ENCODE peak calls at places on chromosomes 1 and 21, in four cellular contexts. D, Y, S and R are unnamed samples.

GRCh38 chr1:219293440-219293839 is 119.8 kb downstream of the LYPLAL1 start:
- DNase-seq in D (peak; percentile 83), Y (no peak), S (no peak), R (no peak)

GRCh38 chr1:101105877-101106276 is 80.3 kb upstream of the DPH5 start:
- DNase-seq in Y (no peak), D (peak; percentile 60), S (no peak), R (no peak)

GRCh38 chr1:163267962-163268361 is 53.8 kb upstream of the NUF2 start:
- DNase-seq in Y (no peak), D (no peak), S (no peak), R (no peak)

GRCh38 chr1:6801998-6802397 is 16.7 kb downstream of the CAMTA1 start:
- DNase-seq in D (no peak), Y (no peak), S (peak; percentile 27), R (peak; percentile 72)

GRCh38 chr1:219379691-219380090 is 206.0 kb downstream of the LYPLAL1 start:
- DNase-seq in D (no peak), S (no peak), Y (no peak), R (no peak)

GRCh38 chr1:61124078-61124477 is 41.7 kb downstream of the NFIA start:
- DNase-seq in D (no peak), S (no peak), Y (no peak), R (no peak)

GRCh38 chr1:182698977-182699672 is 14.7 kb upstream of the RGS8 start:
- DNase-seq in D (no peak), S (no peak), Y (no peak), R (no peak)

GRCh38 chr1:152495066-152495675 is 15.4 kb upstream of the LCE5A start:
- DNase-seq in S (peak; percentile 58), D (no peak), Y (no peak), R (no peak)

GRCh38 chr1:1361233-1361981 is 3.1 kb upstream of the MXRA8 start:
- DNase-seq in D (no peak), S (no peak), Y (no peak), R (no peak)

GRCh38 chr1:205356424-205357151 is at the start of gene KLHDC8A:
- DNase-seq in D (no peak), Y (no peak), S (no peak), R (no peak)

GRCh38 chr1:43410571-43410970 is 20.9 kb downstream of the SZT2 start:
- DNase-seq in Y (no peak), S (no peak), D (no peak), R (no peak)

GRCh38 chr21:22200378-22201092 is 1202.3 kb downstream of the NCAM2 start:
- DNase-seq in D (no peak), S (peak; percentile 40), Y (no peak), R (no peak)

GRCh38 chr1:186681136-186681535 is 913 bp upstream of the PTGS2 start:
- DNase-seq in S (no peak), D (peak; percentile 15), Y (no peak), R (no peak)

GRCh38 chr1:183235503-183235902 is 49.4 kb downstream of the LAMC2 start:
- DNase-seq in D (no peak), S (no peak), Y (no peak), R (no peak)

GRCh38 chr1:203556047-203556851 is 62.3 kb downstream of the OPTC start:
- DNase-seq in D (peak; percentile 76), S (no peak), Y (no peak), R (no peak)

GRCh38 chr1:77605246-77606026 is 77.0 kb downstream of the ZZZ3 start:
- DNase-seq in S (no peak), Y (no peak), D (peak; percentile 92), R (peak; percentile 82)

GRCh38 chr1:160403244-160403643 is 2.9 kb downstream of the VANGL2 start:
- DNase-seq in S (no peak), D (no peak), Y (no peak), R (no peak)

GRCh38 chr1:43706598-43707190 is 642 bp upstream of the ST3GAL3 start:
- DNase-seq in S (peak; percentile 47), D (peak; percentile 22), Y (peak; percentile 44), R (peak; percentile 19)

GRCh38 chr21:34722684-34723300 is 54.0 kb downstream of the CLIC6 start:
- DNase-seq in D (no peak), S (peak; percentile 32), Y (peak; percentile 38), R (no peak)

GRCh38 chr1:27523666-27524020 is 33.7 kb upstream of the WASF2 start:
- DNase-seq in S (no peak), Y (no peak), D (no peak), R (no peak)

GRCh38 chr1:154324669-154325582 is at the start of gene ATP8B2:
- DNase-seq in D (peak; percentile 72), S (peak; percentile 92), Y (peak; percentile 87), R (peak; percentile 53)

GRCh38 chr1:242468749-242469148 is 55.7 kb downstream of the PLD5 start:
- DNase-seq in D (no peak), S (peak; percentile 21), Y (no peak), R (peak; percentile 32)

GRCh38 chr1:9724706-9725476 is 73.4 kb downstream of the PIK3CD start:
- DNase-seq in S (peak; percentile 74), Y (peak; percentile 78), D (peak; percentile 53), R (peak; percentile 45)

GRCh38 chr1:18902523-18903312 is at the start of gene ALDH4A1:
- DNase-seq in D (peak; percentile 98), S (peak; percentile 98), Y (peak; percentile 98), R (peak; percentile 98)
- H3K4me2 ChIP-seq in D (peak within 1 kb of the TSS; percentile 93), S (peak within 1 kb of the TSS; percentile 96), Y (peak within 1 kb of the TSS; percentile 85), R (peak within 1 kb of the TSS; percentile 99)

DNA sequence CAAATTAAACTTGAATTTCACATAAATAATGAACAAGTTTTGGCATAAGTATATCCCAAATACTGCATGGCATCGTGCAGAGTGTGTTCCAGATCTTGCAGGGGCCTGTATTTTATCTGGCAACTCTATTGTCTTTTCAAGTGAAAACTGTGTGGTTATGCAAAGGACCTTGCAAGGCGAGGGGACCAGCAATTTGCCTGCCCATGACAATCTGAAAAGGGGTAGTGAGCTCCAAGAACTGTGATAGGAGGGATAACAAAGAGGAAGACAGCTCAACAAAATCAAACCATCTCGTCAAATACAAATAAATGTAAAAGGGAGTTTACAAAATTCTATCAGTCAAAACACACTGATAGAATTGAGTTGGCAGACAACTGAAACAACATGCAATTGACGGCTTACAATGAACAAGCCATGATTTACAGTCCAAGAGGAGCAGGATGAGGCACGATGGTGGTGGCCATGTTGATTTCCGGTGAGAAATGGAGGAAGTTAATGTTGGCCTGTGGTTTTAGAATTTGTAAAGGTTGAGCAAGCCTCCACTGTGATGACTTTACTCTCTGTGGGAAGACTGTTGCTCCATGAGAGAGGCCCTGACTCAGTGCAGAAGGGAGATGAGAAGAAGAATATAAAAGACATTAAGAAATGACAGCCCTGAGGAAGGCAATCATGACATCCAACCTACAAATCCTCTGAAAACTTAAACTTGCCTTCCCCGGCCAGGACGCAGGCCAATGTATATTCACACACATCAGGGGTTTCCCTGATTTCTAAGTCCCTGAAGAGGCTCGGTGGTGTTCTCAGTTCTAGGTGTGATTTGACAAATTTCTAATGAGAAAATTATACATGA is 132.2 kb downstream of the ADSS2 start:
- DNase-seq in Y (peak; percentile 7), S (peak; percentile 69), D (peak; percentile 85), R (peak; percentile 87)
- H3K4me2 ChIP-seq in Y (peak overlapping the region; percentile 18), S (no peak overlapping the region), D (no peak overlapping the region), R (no peak overlapping the region)

GRCh38 chr1:236089046-236089773 is 24.3 kb upstream of the NID1 start:
- DNase-seq in Y (no peak), D (peak; percentile 85), S (peak; percentile 34), R (peak; percentile 39)
- H3K4me2 ChIP-seq in Y (no peak overlapping the region), D (no peak overlapping the region), S (no peak overlapping the region), R (no peak overlapping the region)

DNA sequence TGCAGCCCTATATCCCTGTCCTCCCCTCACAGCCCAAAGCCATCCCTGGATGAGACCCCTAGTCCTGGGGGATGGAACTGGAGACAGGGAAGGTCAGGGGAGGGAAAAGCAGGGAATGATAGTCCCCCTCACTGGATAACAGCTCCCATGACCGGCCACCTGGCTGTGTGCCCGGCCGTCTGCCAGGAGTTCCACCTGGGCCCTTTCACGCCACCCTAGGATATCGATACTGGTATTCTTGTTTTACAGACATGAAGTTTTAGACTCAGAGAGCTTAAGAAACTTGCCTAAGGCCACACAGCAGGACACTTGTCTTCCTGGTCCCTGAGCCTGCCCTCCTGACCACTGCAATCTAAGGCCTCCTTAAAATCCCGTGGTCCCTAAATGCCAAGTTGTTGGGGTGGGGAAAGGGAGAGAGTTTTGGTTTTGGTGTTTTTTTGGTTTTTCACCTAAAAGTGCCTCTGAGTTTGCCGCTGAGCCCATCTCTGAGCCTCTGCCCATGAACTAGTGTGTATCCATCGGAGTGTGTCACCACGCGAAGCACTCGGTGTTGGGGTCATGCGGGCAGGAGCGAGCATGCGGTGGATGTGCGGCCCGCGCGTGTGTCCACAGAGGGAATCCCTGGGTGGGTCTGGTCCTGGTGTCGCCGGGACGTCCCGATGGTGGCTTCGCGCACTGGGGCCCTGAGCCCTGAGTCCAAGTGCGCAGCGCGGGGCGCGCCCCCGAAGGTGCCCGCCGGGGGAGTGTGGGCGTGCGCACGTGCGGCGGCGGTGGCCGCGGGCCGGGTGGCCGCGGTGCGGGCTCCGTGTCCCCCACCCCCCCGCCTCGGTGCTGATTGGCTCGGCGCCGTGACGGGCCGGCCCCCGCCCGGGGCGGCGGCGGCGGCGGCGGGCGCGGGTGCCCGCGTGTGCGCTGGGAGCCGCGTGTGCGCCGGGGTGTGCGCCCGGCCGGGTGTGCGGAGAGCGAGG is at the start of gene EPHA8:
- DNase-seq in S (no peak), D (no peak), Y (no peak), R (no peak)
- H3K4me2 ChIP-seq in S (no peak within 1 kb of the TSS), D (no peak within 1 kb of the TSS), Y (no peak within 1 kb of the TSS), R (no peak within 1 kb of the TSS)

GRCh38 chr1:8065369-8065768 is 39.3 kb upstream of the ERRFI1 start:
- DNase-seq in S (no peak), Y (no peak), D (no peak), R (no peak)
- H3K4me2 ChIP-seq in S (no peak overlapping the region), Y (no peak overlapping the region), D (no peak overlapping the region), R (no peak overlapping the region)

DNA sequence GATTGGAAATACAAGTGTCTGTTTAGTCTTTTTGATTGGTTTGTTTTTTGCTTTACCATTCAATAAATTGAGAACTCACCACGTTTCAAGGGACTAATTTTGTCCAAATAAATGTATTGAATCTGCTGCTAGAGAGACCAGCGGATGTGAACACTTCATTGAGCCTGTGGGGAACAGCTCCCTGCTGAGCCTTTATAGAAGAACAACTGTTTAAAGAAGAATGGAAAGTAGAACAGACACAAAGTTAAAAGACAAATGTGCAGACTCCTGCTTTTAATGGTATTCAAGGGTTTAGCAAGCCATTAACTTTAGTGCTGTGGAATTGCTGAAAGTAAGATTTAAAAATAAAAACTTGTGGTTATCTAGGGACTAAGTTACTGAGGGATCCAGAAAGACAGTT is 817.7 kb upstream of the B3GALT2 start:
- DNase-seq in D (no peak), S (no peak), Y (no peak), R (no peak)
- H3K4me2 ChIP-seq in D (no peak overlapping the region), S (no peak overlapping the region), Y (no peak overlapping the region), R (no peak overlapping the region)

GRCh38 chr21:27397578-27397977 is 430.7 kb upstream of the ADAMTS5 start:
- DNase-seq in Y (no peak), D (no peak), S (no peak), R (no peak)

GRCh38 chr21:27403011-27403410 is 436.1 kb upstream of the ADAMTS5 start:
- DNase-seq in Y (no peak), S (no peak), D (no peak), R (no peak)

DNA sequence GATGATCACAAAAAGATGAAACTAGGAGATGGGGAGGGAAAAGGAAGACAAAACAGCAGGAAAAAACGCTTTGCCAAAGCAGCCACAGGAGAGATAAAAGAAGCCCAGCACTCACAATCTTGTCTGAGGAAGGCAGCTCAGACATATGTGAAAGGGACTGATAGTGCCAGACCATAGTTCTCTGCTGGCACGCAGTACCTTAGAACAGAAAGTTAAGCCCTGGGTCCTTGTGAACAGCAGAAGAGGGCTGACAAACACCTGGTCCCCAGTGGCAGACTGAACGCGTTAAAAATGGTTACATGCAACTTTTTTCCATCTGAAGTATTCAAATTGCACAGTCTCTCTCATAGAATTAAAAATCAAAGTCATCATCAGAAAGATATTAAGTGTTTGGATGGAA is 433.2 kb upstream of the ADAMTS5 start:
- DNase-seq in Y (no peak), D (no peak), S (no peak), R (no peak)
- H3K4me2 ChIP-seq in Y (no peak overlapping the region), D (no peak overlapping the region), S (no peak overlapping the region), R (no peak overlapping the region)